ENCODE peak calls at places on chromosomes 5 and 9, in seven cellular contexts. M is activated CD8-positive, alpha-beta memory T cell treated with anti-CD3 and anti-CD28 coated beads, Interleukin-2, amount 50 U/mL, for 48 hours; D is activated T-cell treated with anti-CD3 and anti-CD28 coated beads for 4 hours; N is A549; J is LHCN-M2; B is hepatic stellate cell; Q is HepG2. G is an unnamed sample.

GRCh38 chr9:134910146-134910545 is 7.6 kb downstream of the FCN1 start:
- DNase-seq in N (no peak), Q (no peak), D (no peak), B (no peak), J (no peak), M (no peak), G (no peak)

GRCh38 chr5:25995209-25995608 is 1043.2 kb downstream of the CDH9 start:
- DNase-seq in Q (no peak), D (no peak), B (no peak), M (no peak), J (no peak), N (peak; percentile 14), G (no peak)

GRCh38 chr5:103454774-103455173 is 107.8 kb downstream of the NUDT12 start:
- DNase-seq in M (no peak), Q (no peak), D (no peak), B (no peak), N (no peak), J (no peak), G (no peak)

GRCh38 chr5:168366124-168366523 is 74.7 kb downstream of the WWC1 start:
- DNase-seq in Q (no peak), N (peak; percentile 44), J (peak; percentile 32), D (no peak), B (peak; percentile 52), M (no peak), G (peak; percentile 54)

GRCh38 chr9:93028448-93029006 is 30.0 kb upstream of the SUSD3 start:
- DNase-seq in Q (no peak), D (peak; percentile 33), N (no peak), B (no peak), M (no peak), J (no peak), G (no peak)

GRCh38 chr5:160071521-160072299 is 47.5 kb downstream of the PWWP2A start:
- DNase-seq in D (no peak), N (no peak), J (no peak), Q (no peak), B (no peak), M (no peak), G (no peak)

GRCh38 chr5:1808466-1808865 is 7.3 kb downstream of the NDUFS6 start:
- DNase-seq in Q (no peak), B (no peak), D (no peak), N (no peak), J (peak; percentile 81), M (no peak), G (no peak)

GRCh38 chr5:17118631-17119030 is 98.8 kb upstream of the BASP1 start:
- DNase-seq in B (peak; percentile 88), D (no peak), N (peak; percentile 92), M (no peak), Q (peak; percentile 16), J (peak; percentile 91), G (peak; percentile 99)

GRCh38 chr9:124285903-124286291 is 28.1 kb downstream of the NEK6 start:
- DNase-seq in M (peak; percentile 71), D (peak; percentile 17), B (peak; percentile 92), Q (no peak), J (peak; percentile 97), N (peak; percentile 51), G (peak; percentile 97)